ENCODE peak calls at places on chromosome 20, in ten cellular contexts. One of them, this sample, is unnamed.

GRCh38 chr20:8060977-8061376 is 41.4 kb upstream of the TMX4 start:
- DNase-seq in left lung: no peak
- DNase-seq in aorta: no peak
- DNase-seq in lung: no peak
- DNase-seq in osteoblast: no peak
- DNase-seq in SJSA1: no peak
- DNase-seq in uterus: no peak
- DNase-seq in lower lobe of right lung: no peak
- DNase-seq in IMR-90: no peak
- DNase-seq in mammary epithelial cell: no peak
- DNase-seq in this sample: no peak

GRCh38 chr20:25361287-25361683 is 29.4 kb downstream of the ABHD12 start:
- DNase-seq in lung: no peak
- DNase-seq in lower lobe of right lung: no peak
- DNase-seq in aorta: no peak
- DNase-seq in uterus: no peak
- DNase-seq in left lung: no peak
- DNase-seq in osteoblast: peak; percentile 62
- DNase-seq in SJSA1: peak; percentile 36
- DNase-seq in mammary epithelial cell: no peak
- DNase-seq in IMR-90: peak; percentile 64
- DNase-seq in this sample: no peak

GRCh38 chr20:8527998-8528397 is 395.9 kb downstream of the PLCB1 start:
- DNase-seq in osteoblast: no peak
- DNase-seq in SJSA1: peak; percentile 22
- DNase-seq in mammary epithelial cell: peak; percentile 3
- DNase-seq in left lung: no peak
- DNase-seq in aorta: no peak
- DNase-seq in lower lobe of right lung: no peak
- DNase-seq in uterus: no peak
- DNase-seq in IMR-90: peak; percentile 95
- DNase-seq in lung: no peak
- DNase-seq in this sample: no peak

GRCh38 chr20:51378171-51378928 is 164.2 kb downstream of the NFATC2 start:
- DNase-seq in uterus: no peak
- DNase-seq in osteoblast: no peak
- DNase-seq in lower lobe of right lung: no peak
- DNase-seq in SJSA1: no peak
- DNase-seq in left lung: no peak
- DNase-seq in IMR-90: no peak
- DNase-seq in aorta: peak; percentile 56
- DNase-seq in mammary epithelial cell: no peak
- DNase-seq in lung: no peak
- DNase-seq in this sample: no peak

GRCh38 chr20:45056473-45057148 is 44.3 kb downstream of the KCNS1 start:
- DNase-seq in osteoblast: no peak
- DNase-seq in left lung: no peak
- DNase-seq in SJSA1: no peak
- DNase-seq in lung: no peak
- DNase-seq in uterus: no peak
- DNase-seq in mammary epithelial cell: no peak
- DNase-seq in aorta: no peak
- DNase-seq in IMR-90: no peak
- DNase-seq in lower lobe of right lung: no peak
- DNase-seq in this sample: no peak

GRCh38 chr20:50409495-50409894 is 100.7 kb upstream of the PTPN1 start:
- DNase-seq in left lung: no peak
- DNase-seq in lower lobe of right lung: no peak
- DNase-seq in osteoblast: no peak
- DNase-seq in aorta: no peak
- DNase-seq in SJSA1: no peak
- DNase-seq in mammary epithelial cell: no peak
- DNase-seq in lung: no peak
- DNase-seq in uterus: peak; percentile 69
- DNase-seq in IMR-90: no peak
- DNase-seq in this sample: no peak

GRCh38 chr20:23255658-23256385 is 94.8 kb upstream of the NXT1 start:
- DNase-seq in left lung: no peak
- DNase-seq in lung: no peak
- DNase-seq in osteoblast: no peak
- DNase-seq in SJSA1: peak; percentile 61
- DNase-seq in aorta: no peak
- DNase-seq in mammary epithelial cell: no peak
- DNase-seq in IMR-90: peak; percentile 83
- DNase-seq in uterus: no peak
- DNase-seq in lower lobe of right lung: no peak
- DNase-seq in this sample: no peak

GRCh38 chr20:6245436-6245835 is 122.6 kb upstream of the FERMT1 start:
- DNase-seq in mammary epithelial cell: no peak
- DNase-seq in uterus: no peak
- DNase-seq in SJSA1: no peak
- DNase-seq in IMR-90: no peak
- DNase-seq in lower lobe of right lung: no peak
- DNase-seq in left lung: no peak
- DNase-seq in osteoblast: no peak
- DNase-seq in aorta: no peak
- DNase-seq in lung: no peak
- DNase-seq in this sample: no peak

GRCh38 chr20:13613917-13614316 is 24.8 kb downstream of the TASP1 start:
- DNase-seq in osteoblast: no peak
- DNase-seq in mammary epithelial cell: no peak
- DNase-seq in SJSA1: no peak
- DNase-seq in left lung: no peak
- DNase-seq in uterus: no peak
- DNase-seq in aorta: no peak
- DNase-seq in lower lobe of right lung: no peak
- DNase-seq in lung: no peak
- DNase-seq in IMR-90: no peak
- DNase-seq in this sample: no peak

GRCh38 chr20:23856226-23856625 is 23.3 kb downstream of the CST5 start:
- DNase-seq in uterus: no peak
- DNase-seq in mammary epithelial cell: no peak
- DNase-seq in IMR-90: no peak
- DNase-seq in lung: no peak
- DNase-seq in left lung: no peak
- DNase-seq in osteoblast: no peak
- DNase-seq in SJSA1: no peak
- DNase-seq in lower lobe of right lung: no peak
- DNase-seq in aorta: no peak
- DNase-seq in this sample: no peak

GRCh38 chr20:47720636-47721427 is 64.4 kb downstream of the SULF2 start:
- DNase-seq in left lung: no peak
- DNase-seq in SJSA1: no peak
- DNase-seq in uterus: peak; percentile 87
- DNase-seq in IMR-90: peak; percentile 12
- DNase-seq in lower lobe of right lung: no peak
- DNase-seq in mammary epithelial cell: no peak
- DNase-seq in osteoblast: no peak
- DNase-seq in lung: no peak
- DNase-seq in aorta: no peak
- DNase-seq in this sample: no peak

GRCh38 chr20:14700641-14700965 is 363.2 kb upstream of the FLRT3 start:
- DNase-seq in lower lobe of right lung: no peak
- DNase-seq in SJSA1: no peak
- DNase-seq in left lung: no peak
- DNase-seq in mammary epithelial cell: peak; percentile 80
- DNase-seq in uterus: no peak
- DNase-seq in IMR-90: no peak
- DNase-seq in osteoblast: no peak
- DNase-seq in aorta: no peak
- DNase-seq in lung: no peak
- DNase-seq in this sample: no peak

GRCh38 chr20:6767536-6768227 is at the start of gene BMP2:
- DNase-seq in osteoblast: peak; percentile 93
- DNase-seq in aorta: peak; percentile 87
- DNase-seq in IMR-90: peak; percentile 50
- DNase-seq in mammary epithelial cell: peak; percentile 69
- DNase-seq in left lung: peak; percentile 87
- DNase-seq in SJSA1: peak; percentile 72
- DNase-seq in uterus: no peak
- DNase-seq in lower lobe of right lung: peak; percentile 67
- DNase-seq in lung: peak; percentile 42
- DNase-seq in this sample: peak; percentile 85

GRCh38 chr20:56393133-56393472 is 658 bp downstream of the CSTF1 start:
- DNase-seq in left lung: no peak
- DNase-seq in SJSA1: no peak
- DNase-seq in IMR-90: no peak
- DNase-seq in aorta: no peak
- DNase-seq in uterus: no peak
- DNase-seq in lung: no peak
- DNase-seq in osteoblast: no peak
- DNase-seq in lower lobe of right lung: no peak
- DNase-seq in mammary epithelial cell: peak; percentile 9
- DNase-seq in this sample: no peak

GRCh38 chr20:58670097-58670496 is 19.0 kb downstream of the STX16 start:
- DNase-seq in IMR-90: peak; percentile 38
- DNase-seq in mammary epithelial cell: no peak
- DNase-seq in osteoblast: no peak
- DNase-seq in lower lobe of right lung: no peak
- DNase-seq in left lung: no peak
- DNase-seq in uterus: no peak
- DNase-seq in SJSA1: no peak
- DNase-seq in lung: no peak
- DNase-seq in aorta: no peak
- DNase-seq in this sample: no peak
- H3K36me3 ChIP-seq in IMR-90: peaks cover 42% of the 10 kb centered on the region
- H3K36me3 ChIP-seq in mammary epithelial cell: peaks cover 22% of the 10 kb centered on the region
- H3K36me3 ChIP-seq in osteoblast: peaks cover 54% of the 10 kb centered on the region
- H3K36me3 ChIP-seq in lower lobe of right lung: peaks cover 80% of the 10 kb centered on the region
- H3K36me3 ChIP-seq in left lung: peaks cover 4% of the 10 kb centered on the region
- H3K36me3 ChIP-seq in uterus: no peaks in the 10 kb centered on the region
- H3K36me3 ChIP-seq in SJSA1: peaks cover 82% of the 10 kb centered on the region
- H3K36me3 ChIP-seq in lung: peaks cover 32% of the 10 kb centered on the region
- H3K36me3 ChIP-seq in aorta: peaks cover 12% of the 10 kb centered on the region
- H3K36me3 ChIP-seq in this sample: peaks cover 12% of the 10 kb centered on the region

GRCh38 chr20:62549029-62549428 is 73.2 kb upstream of the GATA5 start:
- DNase-seq in left lung: no peak
- DNase-seq in aorta: no peak
- DNase-seq in lung: no peak
- DNase-seq in lower lobe of right lung: no peak
- DNase-seq in osteoblast: no peak
- DNase-seq in mammary epithelial cell: no peak
- DNase-seq in IMR-90: no peak
- DNase-seq in SJSA1: no peak
- DNase-seq in uterus: no peak
- DNase-seq in this sample: no peak

GRCh38 chr20:62551408-62552323 is 75.9 kb upstream of the GATA5 start:
- DNase-seq in uterus: no peak
- DNase-seq in lung: no peak
- DNase-seq in osteoblast: no peak
- DNase-seq in mammary epithelial cell: no peak
- DNase-seq in SJSA1: no peak
- DNase-seq in left lung: no peak
- DNase-seq in lower lobe of right lung: no peak
- DNase-seq in IMR-90: no peak
- DNase-seq in aorta: no peak
- DNase-seq in this sample: no peak

GRCh38 chr20:62550087-62550565 is 74.3 kb upstream of the GATA5 start:
- DNase-seq in left lung: no peak
- DNase-seq in lung: no peak
- DNase-seq in SJSA1: no peak
- DNase-seq in mammary epithelial cell: no peak
- DNase-seq in lower lobe of right lung: no peak
- DNase-seq in uterus: peak; percentile 48
- DNase-seq in aorta: peak; percentile 84
- DNase-seq in osteoblast: no peak
- DNase-seq in IMR-90: no peak
- DNase-seq in this sample: no peak

GRCh38 chr20:62548483-62548882 is 72.7 kb upstream of the GATA5 start:
- DNase-seq in left lung: no peak
- DNase-seq in osteoblast: no peak
- DNase-seq in SJSA1: no peak
- DNase-seq in uterus: no peak
- DNase-seq in lung: no peak
- DNase-seq in lower lobe of right lung: no peak
- DNase-seq in IMR-90: no peak
- DNase-seq in mammary epithelial cell: no peak
- DNase-seq in aorta: no peak
- DNase-seq in this sample: no peak

DNA sequence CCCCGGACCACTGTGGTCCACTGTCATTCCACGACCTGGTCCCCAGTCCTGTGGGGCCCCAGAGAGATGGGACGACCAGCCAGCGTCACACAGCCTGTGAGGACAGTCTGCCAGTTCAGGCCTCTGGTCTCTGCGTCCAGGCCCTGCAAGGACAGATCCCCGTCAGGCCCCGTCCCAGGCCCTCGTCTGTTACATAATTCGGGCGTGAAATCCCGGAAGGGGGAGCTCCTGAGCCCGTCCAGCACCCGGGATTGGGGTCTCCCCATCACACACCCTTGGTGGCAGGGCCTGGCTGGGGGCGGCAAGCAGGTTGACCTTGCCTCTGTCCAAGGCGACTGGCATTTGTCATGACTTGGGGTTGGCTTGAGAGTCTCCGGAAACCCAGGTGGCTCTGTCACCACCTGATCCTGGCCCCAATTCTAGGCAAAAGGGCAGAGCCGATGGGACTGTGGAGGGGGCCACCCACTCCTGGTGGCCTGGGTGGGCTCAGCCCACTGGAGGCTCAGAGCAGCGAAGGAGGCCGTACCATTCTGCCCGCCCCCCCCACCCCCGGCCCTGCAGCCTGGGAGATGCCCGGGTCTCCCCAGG is 73.8 kb upstream of the GATA5 start:
- DNase-seq in uterus: no peak
- DNase-seq in SJSA1: no peak
- DNase-seq in aorta: no peak
- DNase-seq in IMR-90: no peak
- DNase-seq in lung: no peak
- DNase-seq in osteoblast: no peak
- DNase-seq in lower lobe of right lung: no peak
- DNase-seq in left lung: no peak
- DNase-seq in mammary epithelial cell: no peak
- DNase-seq in this sample: no peak
- H3K4me3 ChIP-seq in uterus: peak overlapping the region; percentile 46
- H3K4me3 ChIP-seq in SJSA1: no peak overlapping the region
- H3K4me3 ChIP-seq in aorta: no peak overlapping the region
- H3K4me3 ChIP-seq in IMR-90: no peak overlapping the region
- H3K4me3 ChIP-seq in lung: no peak overlapping the region
- H3K4me3 ChIP-seq in osteoblast: no peak overlapping the region
- H3K4me3 ChIP-seq in lower lobe of right lung: no peak overlapping the region
- H3K4me3 ChIP-seq in left lung: no peak overlapping the region
- H3K4me3 ChIP-seq in mammary epithelial cell: no peak overlapping the region
- H3K4me3 ChIP-seq in this sample: no peak overlapping the region

GRCh38 chr20:59039233-59039632 is 3.4 kb downstream of the PRELID3B start:
- DNase-seq in mammary epithelial cell: no peak
- DNase-seq in aorta: no peak
- DNase-seq in lower lobe of right lung: no peak
- DNase-seq in lung: no peak
- DNase-seq in uterus: no peak
- DNase-seq in left lung: no peak
- DNase-seq in IMR-90: peak; percentile 45
- DNase-seq in SJSA1: no peak
- DNase-seq in osteoblast: peak; percentile 30
- DNase-seq in this sample: no peak
- H3K36me3 ChIP-seq in mammary epithelial cell: peaks cover 34% of the 10 kb centered on the region
- H3K36me3 ChIP-seq in aorta: peaks cover 8% of the 10 kb centered on the region
- H3K36me3 ChIP-seq in lower lobe of right lung: peaks cover 42% of the 10 kb centered on the region
- H3K36me3 ChIP-seq in lung: peaks cover 16% of the 10 kb centered on the region
- H3K36me3 ChIP-seq in uterus: no peaks in the 10 kb centered on the region
- H3K36me3 ChIP-seq in left lung: peaks cover 5% of the 10 kb centered on the region
- H3K36me3 ChIP-seq in IMR-90: peaks cover 21% of the 10 kb centered on the region
- H3K36me3 ChIP-seq in SJSA1: peaks cover 67% of the 10 kb centered on the region
- H3K36me3 ChIP-seq in osteoblast: peaks cover 47% of the 10 kb centered on the region
- H3K36me3 ChIP-seq in this sample: no peaks in the 10 kb centered on the region

GRCh38 chr20:38260025-38260377 is 534 bp downstream of the KIAA1755 start:
- DNase-seq in aorta: no peak
- DNase-seq in osteoblast: peak; percentile 88
- DNase-seq in uterus: no peak
- DNase-seq in mammary epithelial cell: no peak
- DNase-seq in IMR-90: no peak
- DNase-seq in left lung: no peak
- DNase-seq in lung: no peak
- DNase-seq in SJSA1: peak; percentile 31
- DNase-seq in lower lobe of right lung: no peak
- DNase-seq in this sample: no peak
- H3K4me3 ChIP-seq in aorta: peak overlapping the region; percentile 62
- H3K4me3 ChIP-seq in osteoblast: peak overlapping the region; percentile 78
- H3K4me3 ChIP-seq in uterus: peak overlapping the region; percentile 32
- H3K4me3 ChIP-seq in mammary epithelial cell: no peak overlapping the region
- H3K4me3 ChIP-seq in IMR-90: peak overlapping the region; percentile 43
- H3K4me3 ChIP-seq in left lung: no peak overlapping the region
- H3K4me3 ChIP-seq in lung: no peak overlapping the region
- H3K4me3 ChIP-seq in SJSA1: peak overlapping the region; percentile 28
- H3K4me3 ChIP-seq in lower lobe of right lung: peak overlapping the region; percentile 45
- H3K4me3 ChIP-seq in this sample: no peak overlapping the region